ENCODE peak calls at places on chromosomes 7 and 10, in five cellular contexts. J is tibial nerve, R is transverse colon, Q is stomach, X is K562. G is an unnamed sample.

GRCh38 chr10:21403256-21404015 is 122.0 kb downstream of the SKIDA1 start:
- DNase-seq in J (no peak), R (no peak), Q (no peak), X (no peak), G (no peak)

GRCh38 chr10:47260505-47261111 is 39.4 kb upstream of the GDF10 start:
- DNase-seq in J (no peak), R (peak), Q (no peak), X (peak), G (no peak)

GRCh38 chr10:86400705-86401587 is 34.4 kb upstream of the GRID1 start:
- DNase-seq in J (no peak), R (peak), Q (peak), X (no peak), G (peak)

GRCh38 chr10:17644485-17644964 is 574 bp downstream of the STAM start:
- DNase-seq in J (no peak), R (no peak), Q (no peak), X (peak), G (no peak)

GRCh38 chr7:34135924-34136323 is 230.6 kb downstream of the BMPER start:
- DNase-seq in J (no peak), R (no peak), Q (no peak), X (no peak), G (no peak)

GRCh38 chr7:54477083-54477482 is 65.1 kb upstream of the VSTM2A start:
- DNase-seq in J (no peak), R (no peak), Q (no peak), X (no peak), G (no peak)

GRCh38 chr7:122902751-122903495 is 16.7 kb upstream of the CADPS2 start:
- DNase-seq in J (no peak), R (no peak), Q (no peak), X (no peak), G (no peak)

GRCh38 chr7:132437730-132438129 is 138.5 kb downstream of the PLXNA4 start:
- DNase-seq in J (no peak), R (no peak), Q (no peak), X (no peak), G (no peak)

GRCh38 chr10:113059001-113059780 is 109.1 kb downstream of the TCF7L2 start:
- DNase-seq in J (peak), R (no peak), Q (no peak), X (no peak), G (peak)

GRCh38 chr10:85916999-85917573 is 449.5 kb downstream of the GRID1 start:
- DNase-seq in J (no peak), R (no peak), Q (no peak), X (no peak), G (no peak)

GRCh38 chr10:28566458-28566857 is 33.5 kb downstream of the WAC start:
- DNase-seq in J (no peak), R (no peak), Q (no peak), X (no peak), G (no peak)

GRCh38 chr10:87038286-87038717 is 18.2 kb downstream of the FAM25A start:
- DNase-seq in J (no peak), R (no peak), Q (no peak), X (no peak), G (no peak)

GRCh38 chr10:131891196-131891928 is 9.4 kb upstream of the PPP2R2D start:
- DNase-seq in J (no peak), R (no peak), Q (no peak), X (peak), G (no peak)

GRCh38 chr7:158821173-158822021 is 7.9 kb downstream of the ESYT2 start:
- DNase-seq in J (peak), R (no peak), Q (no peak), X (peak), G (no peak)

GRCh38 chr7:29494350-29494749 is 69.3 kb upstream of the PRR15 start:
- DNase-seq in J (no peak), R (no peak), Q (no peak), X (no peak), G (no peak)

GRCh38 chr10:86970152-86970886 is 2.0 kb downstream of the ADIRF start:
- DNase-seq in J (peak), R (peak), Q (peak), X (no peak), G (peak)

GRCh38 chr7:155603190-155603857 is 41.1 kb upstream of the RBM33 start:
- DNase-seq in J (no peak), R (no peak), Q (no peak), X (no peak), G (no peak)

GRCh38 chr7:95865716-95866371 is 93.5 kb downstream of the DYNC1I1 start:
- DNase-seq in J (no peak), R (no peak), Q (no peak), X (no peak), G (no peak)

GRCh38 chr7:40133561-40134427 is 628 bp downstream of the MPLKIP start:
- DNase-seq in J (no peak), R (no peak), Q (no peak), X (no peak), G (no peak)

DNA sequence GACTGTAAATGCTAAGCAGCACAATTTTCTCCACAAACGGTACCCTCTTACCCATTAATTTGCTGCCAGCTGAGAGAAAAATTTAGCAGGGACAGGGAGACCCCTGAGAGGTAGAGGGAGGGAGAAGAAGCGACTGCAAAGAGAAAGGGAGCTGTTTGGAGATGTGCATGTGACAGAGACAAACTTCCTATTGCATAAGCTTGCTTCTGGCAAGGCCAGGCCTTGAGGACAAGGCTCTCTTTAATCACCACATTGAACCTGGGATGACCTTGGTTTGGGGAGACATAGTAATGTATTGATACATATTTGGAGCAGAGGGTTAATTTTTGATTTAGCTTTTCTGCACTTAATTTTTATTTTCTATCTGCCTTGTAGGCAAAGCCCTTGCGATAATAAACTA is 31.1 kb upstream of the HIBADH start:
- DNase-seq in J (peak), R (no peak), Q (no peak), X (no peak), G (no peak)
- TF ChIP-seq POLR2A in J (no peak), R (no peak), Q (no peak), X (no peak), G (no peak)

DNA sequence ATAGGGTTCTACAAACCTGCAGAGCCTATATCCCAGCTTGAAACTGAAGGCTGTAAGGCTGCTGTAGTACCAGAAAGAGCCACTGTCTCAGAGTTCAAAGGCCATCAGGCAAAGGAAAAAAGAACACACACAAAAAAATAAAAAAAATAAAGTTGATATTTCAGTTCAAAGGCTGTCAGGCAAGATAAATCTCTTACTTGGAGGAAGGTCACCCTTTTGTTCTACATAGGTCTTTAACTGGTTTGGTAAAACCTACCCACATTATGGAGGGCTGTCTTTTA is 12.0 kb upstream of the TMEM26 start:
- DNase-seq in J (no peak), R (no peak), Q (no peak), X (no peak), G (no peak)
- TF ChIP-seq CTCF in J (no peak), R (no peak), Q (no peak), X (no peak), G (no peak)

GRCh38 chr10:103125323-103126267 is 67.5 kb downstream of the NT5C2 start:
- DNase-seq in J (no peak), R (no peak), Q (no peak), X (peak), G (no peak)
- TF ChIP-seq EP300 in J (no peak), R (no peak), Q (no peak), X (peak), G (no peak)

GRCh38 chr10:124709862-124710261 is 34.3 kb downstream of the FAM53B start:
- DNase-seq in J (no peak), R (peak), Q (peak), X (no peak), G (no peak)
- TF ChIP-seq POLR2A in J (no peak), R (peak), Q (no peak), X (no peak), G (no peak)

GRCh38 chr7:48594349-48594748 is 330.0 kb upstream of the CDC14C start:
- DNase-seq in J (no peak), R (no peak), Q (no peak), X (no peak), G (no peak)
- TF ChIP-seq CTCF in J (no peak), R (no peak), Q (no peak), X (no peak), G (no peak)

DNA sequence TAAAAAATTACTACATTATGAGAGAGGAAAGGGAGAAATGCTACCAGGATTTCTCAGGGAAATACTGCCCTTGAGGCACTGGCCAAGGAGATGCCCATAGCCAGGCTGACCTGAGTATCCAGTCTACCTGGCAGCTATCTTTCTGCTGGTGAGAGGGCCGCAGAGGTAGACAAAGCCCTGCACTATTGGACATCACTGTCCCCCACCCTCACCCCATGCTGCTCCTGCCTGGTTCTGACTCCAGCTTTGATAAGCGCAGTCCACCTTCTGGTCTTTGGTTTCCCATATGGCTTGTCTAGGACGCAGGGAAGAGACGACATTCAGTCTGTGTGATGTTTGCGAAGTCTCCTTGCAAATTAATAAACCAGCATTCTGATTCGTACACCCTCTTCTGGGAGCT is 3.7 kb downstream of the ITPRIP start:
- DNase-seq in J (no peak), R (no peak), Q (no peak), X (no peak), G (no peak)
- TF ChIP-seq EP300 in J (no peak), R (no peak), Q (no peak), X (no peak), G (no peak)

GRCh38 chr7:109460296-109460695 is 890.6 kb downstream of the DNAJB9 start:
- DNase-seq in J (no peak), R (no peak), Q (no peak), X (no peak), G (no peak)

GRCh38 chr7:109462171-109462570 is 892.5 kb downstream of the DNAJB9 start:
- DNase-seq in J (no peak), R (no peak), Q (no peak), X (no peak), G (no peak)
- TF ChIP-seq POLR2A in J (no peak), R (no peak), Q (no peak), X (no peak), G (no peak)

G was measured in ovary.